ENCODE peak calls at places on chromosomes 1 and 21, in six cellular contexts. N is neuronal stem cell, P is IMR-90, K is H1, Y is mesenchymal stem cell, A is trophoblast cell. Q is an unnamed sample.

GRCh38 chr21:28776251-28776650 is 216.4 kb downstream of the LTN1 start:
- DNase-seq in N (no peak), P (peak), K (no peak), Y (peak), A (no peak), Q (no peak)

GRCh38 chr1:35288761-35289160 is 20.3 kb downstream of the ZMYM4 start:
- DNase-seq in N (no peak), P (peak), K (no peak), Y (peak), A (no peak), Q (no peak)

GRCh38 chr1:244104309-244105060 is 53.4 kb downstream of the ZBTB18 start:
- DNase-seq in N (no peak), P (peak), K (no peak), Y (peak), A (peak), Q (no peak)

GRCh38 chr1:60108223-60108622 is 34.7 kb upstream of the C1orf87 start:
- DNase-seq in N (no peak), P (no peak), K (no peak), Y (peak), A (no peak), Q (no peak)

GRCh38 chr1:6638226-6638625 is 13.6 kb downstream of the THAP3 start:
- DNase-seq in N (no peak), P (peak), K (no peak), Y (no peak), A (no peak), Q (no peak)

GRCh38 chr1:205045146-205045545 is 2.1 kb downstream of the CNTN2 start:
- DNase-seq in N (no peak), P (no peak), K (no peak), Y (no peak), A (no peak), Q (no peak)

GRCh38 chr1:2543543-2544092 is 12.6 kb upstream of the TNFRSF14 start:
- DNase-seq in N (peak), P (peak), K (no peak), Y (peak), A (peak), Q (no peak)

GRCh38 chr1:94063379-94063778 is 57.6 kb downstream of the ABCA4 start:
- DNase-seq in N (no peak), P (peak), K (no peak), Y (peak), A (peak), Q (no peak)

GRCh38 chr21:34202553-34203332 is 129.4 kb downstream of the MRPS6 start:
- DNase-seq in N (peak), P (no peak), K (no peak), Y (peak), A (peak), Q (peak)

GRCh38 chr1:241695454-241696171 is 43.5 kb downstream of the WDR64 start:
- DNase-seq in N (no peak), P (peak), K (no peak), Y (no peak), A (no peak), Q (no peak)

GRCh38 chr21:20789696-20790095 is 208.5 kb upstream of the NCAM2 start:
- DNase-seq in N (no peak), P (no peak), K (no peak), Y (no peak), A (no peak), Q (no peak)

GRCh38 chr1:78279051-78279450 is 211.7 kb upstream of the PTGFR start:
- DNase-seq in N (no peak), P (peak), K (no peak), Y (peak), A (no peak), Q (no peak)

GRCh38 chr1:167825419-167826079 is 88.4 kb downstream of the ADCY10 start:
- DNase-seq in N (no peak), P (peak), K (no peak), Y (no peak), A (no peak), Q (no peak)

GRCh38 chr1:21262282-21263051 is 27.8 kb downstream of the ECE1 start:
- DNase-seq in N (no peak), P (peak), K (no peak), Y (peak), A (peak), Q (peak)

GRCh38 chr21:20647603-20648002 is 350.6 kb upstream of the NCAM2 start:
- DNase-seq in N (no peak), P (no peak), K (no peak), Y (no peak), A (no peak), Q (no peak)

GRCh38 chr1:17603091-17603841 is 63.8 kb downstream of the ARHGEF10L start:
- DNase-seq in N (no peak), P (no peak), K (no peak), Y (no peak), A (no peak), Q (no peak)

GRCh38 chr1:11558286-11558685 is 79.3 kb downstream of the DISP3 start:
- DNase-seq in N (no peak), P (no peak), K (no peak), Y (no peak), A (no peak), Q (no peak)

GRCh38 chr1:234326493-234327366 is 46.5 kb upstream of the COA6 start:
- DNase-seq in N (peak), P (peak), K (peak), Y (peak), A (peak), Q (peak)

GRCh38 chr1:30976143-30976542 is 67.6 kb upstream of the SDC3 start:
- DNase-seq in N (no peak), P (peak), K (no peak), Y (peak), A (no peak), Q (no peak)

GRCh38 chr1:56577859-56578663 is 1.3 kb downstream of the PLPP3 start:
- DNase-seq in N (no peak), P (peak), K (no peak), Y (peak), A (peak), Q (peak)

GRCh38 chr1:206782448-206782847 is 10.2 kb upstream of the IL10 start:
- DNase-seq in N (no peak), P (no peak), K (no peak), Y (no peak), A (no peak), Q (no peak)

GRCh38 chr1:216958569-216958968 is 235.3 kb upstream of the ESRRG start:
- DNase-seq in N (no peak), P (no peak), K (no peak), Y (no peak), A (no peak), Q (no peak)

GRCh38 chr1:153789478-153790148 is 14.4 kb downstream of the SLC27A3 start:
- DNase-seq in N (no peak), P (no peak), K (no peak), Y (no peak), A (no peak), Q (peak)

GRCh38 chr1:204902674-204903073 is 32.0 kb downstream of the NFASC start:
- DNase-seq in N (no peak), P (no peak), K (no peak), Y (no peak), A (no peak), Q (no peak)

GRCh38 chr1:192974701-192975100 is 84.5 kb downstream of the UCHL5 start:
- DNase-seq in N (no peak), P (peak), K (no peak), Y (peak), A (peak), Q (no peak)

GRCh38 chr1:12057382-12057781 is 5.7 kb upstream of the TNFRSF8 start:
- DNase-seq in N (no peak), P (peak), K (no peak), Y (no peak), A (no peak), Q (no peak)

GRCh38 chr21:42721341-42721824 is 68.0 kb downstream of the PDE9A start:
- DNase-seq in N (no peak), P (no peak), K (no peak), Y (peak), A (no peak), Q (no peak)

DNA sequence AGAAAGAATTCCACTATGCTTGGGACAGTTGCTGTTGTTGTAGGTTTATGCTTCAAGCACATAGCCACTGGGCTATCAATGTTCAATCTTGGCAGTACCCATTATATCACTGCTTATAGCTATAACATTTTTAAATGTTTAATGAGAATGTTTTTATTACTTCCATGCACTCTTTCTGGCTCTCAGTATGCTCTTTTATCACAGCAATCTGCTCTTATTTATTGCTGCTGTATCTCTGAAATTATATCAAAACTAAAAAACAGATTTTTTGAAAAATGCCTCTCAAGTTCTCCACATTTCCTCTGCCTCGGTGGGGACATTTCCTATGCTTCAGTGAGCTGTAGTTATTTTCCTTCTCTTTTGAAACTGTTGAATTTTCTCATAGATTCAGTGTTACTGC is 5.4 kb upstream of the SGIP1 start:
- DNase-seq in N (no peak), P (no peak), K (no peak), Y (no peak), A (no peak), Q (no peak)
- H3K14ac ChIP-seq in N (no peak), P (peak), K (no peak), Y (no peak), A (no peak), Q (no peak)

GRCh38 chr1:226787638-226788037 is 48.6 kb upstream of the ITPKB start:
- DNase-seq in N (no peak), P (no peak), K (no peak), Y (no peak), A (no peak), Q (no peak)
- H3K14ac ChIP-seq in N (no peak), P (no peak), K (no peak), Y (no peak), A (no peak), Q (no peak)

GRCh38 chr1:183934284-183934683 is 103.2 kb downstream of the COLGALT2 start:
- DNase-seq in N (no peak), P (no peak), K (no peak), Y (no peak), A (no peak), Q (no peak)

GRCh38 chr1:183933528-183934179 is 103.9 kb downstream of the COLGALT2 start:
- DNase-seq in N (no peak), P (no peak), K (no peak), Y (no peak), A (no peak), Q (no peak)

GRCh38 chr1:183932412-183932811 is 105.1 kb downstream of the COLGALT2 start:
- DNase-seq in N (no peak), P (peak), K (no peak), Y (no peak), A (no peak), Q (no peak)

GRCh38 chr1:183936009-183936408 is 101.5 kb downstream of the COLGALT2 start:
- DNase-seq in N (no peak), P (no peak), K (no peak), Y (no peak), A (no peak), Q (no peak)

GRCh38 chr1:183931646-183932271 is 105.8 kb downstream of the COLGALT2 start:
- DNase-seq in N (no peak), P (no peak), K (no peak), Y (no peak), A (no peak), Q (no peak)
- H3K14ac ChIP-seq in N (no peak), P (peak), K (no peak), Y (no peak), A (no peak), Q (no peak)

GRCh38 chr1:237467320-237467719 is 423.4 kb downstream of the ZP4 start:
- DNase-seq in N (no peak), P (no peak), K (no peak), Y (no peak), A (no peak), Q (no peak)
- H3K14ac ChIP-seq in N (no peak), P (no peak), K (no peak), Y (no peak), A (no peak), Q (no peak)

DNA sequence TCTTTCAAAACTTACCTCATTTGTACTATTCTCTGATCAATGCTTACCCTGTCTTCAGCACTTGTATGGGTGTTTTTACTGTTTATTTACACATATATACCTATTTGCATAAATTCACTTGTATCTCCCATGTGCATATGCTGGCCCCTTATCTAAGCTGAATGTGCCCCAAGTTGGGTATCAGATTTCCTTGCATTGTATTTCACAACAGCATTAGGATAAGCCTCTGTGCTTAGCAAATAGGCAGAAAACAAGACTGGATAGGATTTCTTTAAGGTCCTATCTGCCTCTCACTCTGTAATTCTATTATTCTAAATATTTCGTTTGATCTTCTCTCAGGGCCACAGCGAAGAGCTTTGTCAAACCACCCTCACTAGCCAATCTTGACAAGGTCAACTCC is 45.9 kb upstream of the IPO9 start:
- DNase-seq in N (no peak), P (peak), K (no peak), Y (no peak), A (no peak), Q (no peak)
- H3K14ac ChIP-seq in N (no peak), P (no peak), K (no peak), Y (no peak), A (no peak), Q (no peak)

DNA sequence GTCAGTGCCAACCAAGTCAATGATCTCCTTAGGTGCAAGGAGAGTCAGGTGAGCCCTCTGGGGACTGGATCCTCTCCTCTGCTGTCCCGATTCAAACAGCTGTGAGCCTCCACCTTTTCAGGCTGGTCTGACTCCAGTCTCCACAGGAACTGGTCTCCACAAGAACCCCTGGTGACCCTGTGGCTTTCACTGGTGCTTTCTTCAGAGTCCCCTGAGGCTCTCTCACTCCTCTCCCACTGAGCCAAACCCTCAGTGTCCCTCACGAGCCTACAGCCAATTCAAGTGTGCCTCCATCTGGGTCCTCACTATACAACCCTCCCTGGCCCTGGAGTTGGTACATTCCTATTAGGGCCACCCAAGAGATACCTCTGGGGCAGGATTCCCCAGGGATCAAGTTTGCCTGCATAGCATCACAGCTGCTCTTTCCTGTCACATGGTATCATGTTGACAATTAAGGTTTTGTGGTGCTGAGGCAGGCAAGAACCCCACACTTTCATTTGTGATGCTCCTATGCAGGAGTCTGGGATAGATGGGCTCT is 5.2 kb upstream of the NGF start:
- DNase-seq in N (no peak), P (no peak), K (no peak), Y (no peak), A (no peak), Q (no peak)
- H3K14ac ChIP-seq in N (no peak), P (no peak), K (no peak), Y (no peak), A (no peak), Q (no peak)

DNA sequence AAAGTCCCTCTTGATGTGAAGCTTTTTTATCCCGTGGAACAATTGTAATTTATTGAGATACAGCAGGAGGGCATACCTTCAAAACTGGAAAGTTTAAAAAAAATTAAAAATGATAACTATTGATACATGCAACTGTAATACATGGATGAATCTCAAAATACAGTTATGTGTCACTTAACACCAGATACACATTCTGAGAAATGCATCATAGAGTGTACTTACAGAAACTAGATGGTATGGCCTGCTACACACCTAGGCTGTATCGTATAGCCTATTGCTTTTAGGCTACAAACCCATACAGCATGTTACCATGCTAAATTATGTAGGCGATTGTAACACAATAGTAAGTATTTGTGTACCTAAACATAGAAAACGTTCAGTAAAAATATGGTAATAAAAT is 7.1 kb upstream of the AKNAD1 start:
- DNase-seq in N (no peak), P (no peak), K (no peak), Y (no peak), A (no peak), Q (no peak)
- H3K14ac ChIP-seq in N (no peak), P (no peak), K (no peak), Y (no peak), A (no peak), Q (no peak)

DNA sequence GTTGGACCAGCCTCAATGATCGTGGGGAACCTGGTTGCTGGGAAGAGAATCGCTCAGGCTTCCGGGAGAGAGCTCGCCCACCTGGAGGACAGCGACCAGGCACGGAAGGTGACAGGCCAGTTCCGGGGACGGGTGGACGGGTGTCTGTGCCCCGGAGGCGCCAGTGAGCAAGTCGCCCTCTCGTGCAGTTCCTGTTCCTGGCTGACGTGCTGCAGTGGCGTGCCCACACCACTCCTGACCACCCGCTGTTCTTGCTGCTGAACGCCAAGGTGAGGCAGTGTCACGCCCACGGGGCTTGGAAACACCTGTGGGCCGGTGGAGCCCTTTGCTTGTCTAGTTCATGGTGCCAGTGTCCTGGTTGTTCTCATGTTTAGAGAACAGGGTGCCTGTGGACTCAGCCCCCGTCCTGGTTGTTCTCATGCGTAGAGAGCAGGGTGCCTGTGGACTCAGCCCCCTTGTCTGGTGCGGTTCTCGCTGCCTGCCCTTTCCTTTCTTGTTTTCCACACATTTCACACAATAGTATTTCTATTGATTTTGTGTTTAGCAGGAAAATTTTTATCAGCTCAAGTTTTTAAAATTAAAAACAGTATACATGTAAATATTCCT is 53.1 kb downstream of the S100B start:
- DNase-seq in N (no peak), P (no peak), K (no peak), Y (no peak), A (no peak), Q (peak)
- H3K14ac ChIP-seq in N (no peak), P (no peak), K (no peak), Y (no peak), A (no peak), Q (no peak)

Q was measured in H9.